ENCODE peak calls at places on chromosomes 6 and 20, in nine cellular contexts. N is IMR-90; O is tibial nerve; W is fibroblast of lung; X is pancreas; K is activated CD8-positive, alpha-beta memory T cell treated with anti-CD3 and anti-CD28 coated beads for 1 hour; J is activated naive CD4-positive, alpha-beta T cell; H is omental fat pad; V is mesothelial cell of epicardium. A is an unnamed sample.

GRCh38 chr20:44692932-44693476 is 22.2 kb upstream of the CCN5 start:
- DNase-seq in X (peak), J (no peak), W (peak), H (no peak), K (no peak), O (peak), N (peak), V (no peak), A (no peak)

GRCh38 chr6:11764250-11764604 is 14.4 kb downstream of the ADTRP start:
- DNase-seq in W (no peak), O (no peak), H (no peak), X (no peak), V (no peak), N (no peak), J (no peak), K (no peak), A (no peak)

GRCh38 chr20:35699914-35700624 is 864 bp downstream of the ROMO1 start:
- DNase-seq in X (no peak), J (no peak), H (no peak), V (no peak), N (peak), K (no peak), W (no peak), O (no peak), A (no peak)

GRCh38 chr20:56347628-56348305 is 11.0 kb upstream of the FAM210B start:
- DNase-seq in J (no peak), V (no peak), N (no peak), K (no peak), O (no peak), W (no peak), X (no peak), H (no peak), A (no peak)

GRCh38 chr6:43644940-43645612 is at the start of gene RSPH9:
- DNase-seq in N (peak), W (peak), V (peak), K (peak), H (peak), X (peak), J (peak), O (peak), A (peak)

GRCh38 chr6:37940074-37940847 is 120.7 kb downstream of the ZFAND3 start:
- DNase-seq in X (no peak), W (peak), J (no peak), H (no peak), V (no peak), O (peak), K (no peak), N (peak), A (no peak)

GRCh38 chr6:15026832-15027231 is 219.0 kb upstream of the JARID2 start:
- DNase-seq in X (no peak), W (peak), K (no peak), H (no peak), V (no peak), J (no peak), N (peak), O (no peak), A (peak)

GRCh38 chr6:34027445-34027936 is 118.4 kb downstream of the GRM4 start:
- DNase-seq in V (peak), O (peak), J (peak), N (peak), H (peak), K (peak), W (peak), X (peak), A (no peak)

GRCh38 chr20:36344517-36345132 is 38.5 kb downstream of the DLGAP4 start:
- DNase-seq in N (peak), J (no peak), X (peak), K (no peak), O (peak), V (peak), H (no peak), W (peak), A (no peak)

GRCh38 chr6:23111984-23112383 is 542.6 kb downstream of the HDGFL1 start:
- DNase-seq in W (no peak), K (no peak), J (no peak), H (no peak), N (peak), X (no peak), O (no peak), V (no peak), A (no peak)

GRCh38 chr6:162153991-162154390 is 573.6 kb downstream of the PRKN start:
- DNase-seq in W (no peak), H (no peak), K (no peak), O (no peak), N (no peak), J (no peak), V (no peak), X (no peak), A (no peak)

GRCh38 chr6:138293996-138294395 is 75.7 kb upstream of the PBOV1 start:
- DNase-seq in W (no peak), O (no peak), K (no peak), N (no peak), X (no peak), J (no peak), V (no peak), H (no peak), A (no peak)

GRCh38 chr6:24494726-24495515 is at the start of gene ALDH5A1:
- DNase-seq in O (peak), J (peak), W (peak), X (peak), H (no peak), K (peak), V (peak), N (peak), A (peak)

GRCh38 chr20:31716818-31717477 is 5.7 kb downstream of the BCL2L1 start:
- DNase-seq in J (no peak), N (no peak), O (no peak), H (no peak), W (no peak), K (no peak), X (no peak), V (no peak), A (no peak)

GRCh38 chr6:10146723-10147451 is 268.0 kb downstream of the TFAP2A start:
- DNase-seq in H (no peak), V (no peak), J (no peak), K (no peak), W (peak), O (no peak), X (peak), N (peak), A (no peak)

GRCh38 chr6:43972915-43973304 is 154.3 kb downstream of the MRPL14 start:
- DNase-seq in V (peak), O (peak), W (peak), J (no peak), X (peak), K (no peak), N (peak), H (peak), A (peak)

GRCh38 chr20:32205502-32206382 is 1.8 kb downstream of the PLAGL2 start:
- DNase-seq in J (no peak), O (no peak), N (peak), W (peak), X (no peak), H (no peak), K (no peak), V (no peak), A (no peak)

GRCh38 chr6:7112741-7113313 is 5.1 kb downstream of the RREB1 start:
- DNase-seq in K (no peak), X (no peak), H (no peak), V (peak), W (no peak), N (no peak), O (no peak), J (peak), A (no peak)

GRCh38 chr6:156943167-156943566 is 166.0 kb downstream of the ARID1B start:
- DNase-seq in X (no peak), N (no peak), J (no peak), K (no peak), H (no peak), O (no peak), V (no peak), W (no peak), A (no peak)

GRCh38 chr6:26162399-26162798 is 75.2 kb downstream of the HFE start:
- DNase-seq in W (no peak), O (no peak), H (no peak), N (no peak), V (no peak), X (no peak), K (no peak), J (no peak), A (no peak)

GRCh38 chr6:14542670-14543366 is 425.2 kb downstream of the CD83 start:
- DNase-seq in X (no peak), V (no peak), K (no peak), H (no peak), N (peak), W (peak), O (no peak), J (no peak), A (no peak)

GRCh38 chr6:14877758-14878157 is 368.1 kb upstream of the JARID2 start:
- DNase-seq in N (no peak), X (no peak), H (no peak), W (no peak), K (no peak), O (no peak), V (no peak), J (no peak), A (no peak)

GRCh38 chr6:13014551-13015378 is 298.2 kb downstream of the PHACTR1 start:
- DNase-seq in H (no peak), W (no peak), N (no peak), J (no peak), O (no peak), K (no peak), V (no peak), X (peak), A (no peak)